ENCODE peak calls at places on chromosomes 6 and 20, in ten cellular contexts. U is prostate gland, P is breast epithelium, E is stomach, V is HCT116, H is HL-60, B is K562, R is transverse colon, K is upper lobe of left lung, X is suprapubic skin. D is an unnamed sample.

GRCh38 chr6:13544454-13545186 is 29.8 kb upstream of the SIRT5 start:
- DNase-seq in U (no peak), P (no peak), E (no peak), V (no peak), H (no peak), B (no peak), R (no peak), K (no peak), X (no peak), D (no peak)

GRCh38 chr6:12818324-12818723 is 101.8 kb downstream of the PHACTR1 start:
- DNase-seq in U (no peak), P (no peak), E (no peak), V (no peak), H (peak; percentile 33), B (no peak), R (no peak), K (no peak), X (no peak), D (no peak)

GRCh38 chr20:62312662-62312977 is 9.8 kb downstream of the ADRM1 start:
- DNase-seq in U (no peak), P (no peak), E (no peak), V (no peak), H (no peak), B (no peak), R (no peak), K (no peak), X (no peak), D (no peak)

GRCh38 chr6:87074051-87074711 is 20.7 kb downstream of the CGA start:
- DNase-seq in U (no peak), P (no peak), E (no peak), V (no peak), H (no peak), B (no peak), R (peak; percentile 30), K (no peak), X (no peak), D (no peak)

GRCh38 chr6:26743157-26743821 is 83.7 kb upstream of the ZNF322 start:
- DNase-seq in U (no peak), P (no peak), E (no peak), V (peak; percentile 76), H (no peak), B (peak; percentile 66), R (no peak), K (no peak), X (no peak), D (peak; percentile 57)

GRCh38 chr20:25285856-25286798 is 38.2 kb downstream of the PYGB start:
- DNase-seq in U (no peak), P (peak; percentile 13), E (peak; percentile 17), V (no peak), H (no peak), B (no peak), R (peak; percentile 3), K (peak; percentile 17), X (peak; percentile 54), D (no peak)

GRCh38 chr20:50526403-50526989 is 16.3 kb downstream of the PTPN1 start:
- DNase-seq in U (no peak), P (no peak), E (no peak), V (no peak), H (no peak), B (no peak), R (no peak), K (no peak), X (no peak), D (peak; percentile 75)

GRCh38 chr6:137810554-137811120 is 56.4 kb upstream of the TNFAIP3 start:
- DNase-seq in U (no peak), P (no peak), E (no peak), V (no peak), H (no peak), B (no peak), R (no peak), K (no peak), X (no peak), D (no peak)

GRCh38 chr6:140931581-140931980 is 1201.1 kb upstream of the GJE1 start:
- DNase-seq in U (no peak), P (no peak), E (no peak), V (no peak), H (no peak), B (no peak), R (no peak), K (no peak), X (no peak), D (no peak)

GRCh38 chr20:43409041-43409913 is 48.4 kb upstream of the SRSF6 start:
- DNase-seq in U (no peak), P (no peak), E (no peak), V (peak; percentile 51), H (no peak), B (peak; percentile 38), R (no peak), K (no peak), X (no peak), D (peak; percentile 39)

DNA sequence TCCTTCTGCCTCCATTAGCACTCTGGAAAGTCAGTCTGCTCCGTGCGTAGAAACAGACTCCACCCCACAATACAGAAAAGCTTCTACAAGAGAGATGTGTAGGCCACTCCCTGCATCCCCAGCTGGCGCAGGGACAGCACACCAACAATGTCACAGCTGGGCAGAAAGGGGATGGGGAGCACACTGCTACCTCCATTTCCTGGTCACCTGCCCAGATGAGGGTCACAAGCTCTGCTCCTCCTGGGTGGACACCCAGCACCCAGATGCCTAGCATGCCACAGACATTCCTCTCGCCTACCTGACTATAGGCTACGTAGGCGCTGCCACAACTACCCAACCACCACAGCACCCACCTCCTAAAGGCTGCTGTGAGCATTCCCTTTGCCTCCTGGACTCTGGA is 12.2 kb downstream of the BEND3 start:
- DNase-seq in U (no peak), P (no peak), E (peak; percentile 19), V (no peak), H (no peak), B (no peak), R (no peak), K (no peak), X (no peak), D (no peak)
- TF ChIP-seq POLR2AphosphoS5 in U (no peak), P (no peak), E (no peak), V (no peak), H (no peak), B (no peak), R (no peak), K (no peak), X (no peak), D (no peak)

DNA sequence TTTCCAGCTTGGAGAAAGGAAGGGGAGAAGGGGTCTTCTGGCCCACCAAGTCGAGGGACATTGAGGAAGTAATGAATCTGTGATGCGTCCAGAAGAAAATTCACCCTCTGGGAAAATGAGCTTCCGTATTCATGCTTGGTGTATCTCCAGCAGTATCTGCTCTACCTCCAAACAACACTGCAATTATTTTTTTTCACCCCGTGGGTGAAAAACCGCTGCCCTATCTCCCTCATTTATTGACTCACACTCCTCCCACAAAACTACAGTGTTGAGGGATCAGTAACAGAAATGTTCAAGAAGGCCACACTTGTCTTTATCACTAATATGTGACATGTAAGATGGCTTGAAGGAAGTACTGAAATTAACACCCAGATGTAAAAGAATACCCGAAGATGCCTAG is 4.8 kb upstream of the TBX18 start:
- DNase-seq in U (no peak), P (no peak), E (no peak), V (no peak), H (no peak), B (peak; percentile 38), R (no peak), K (no peak), X (no peak), D (no peak)
- H3K4me3 ChIP-seq in U (no peak overlapping the region), P (peak overlapping the region; percentile 40), E (no peak overlapping the region), V (peak overlapping the region; percentile 10), H (no peak overlapping the region), B (no peak overlapping the region), R (no peak overlapping the region), K (no peak overlapping the region), X (peak overlapping the region; percentile 3), D (no peak overlapping the region)

GRCh38 chr20:56558968-56559367 is 25.9 kb downstream of the FAM209B start:
- DNase-seq in U (no peak), P (no peak), E (no peak), V (no peak), H (no peak), B (no peak), R (no peak), K (no peak), X (no peak), D (no peak)

GRCh38 chr20:56551571-56551970 is 18.5 kb downstream of the FAM209B start:
- DNase-seq in U (no peak), P (no peak), E (no peak), V (no peak), H (no peak), B (no peak), R (no peak), K (no peak), X (no peak), D (no peak)

GRCh38 chr20:56552911-56553629 is 20.0 kb downstream of the FAM209B start:
- DNase-seq in U (no peak), P (no peak), E (no peak), V (no peak), H (no peak), B (no peak), R (no peak), K (no peak), X (no peak), D (no peak)

DNA sequence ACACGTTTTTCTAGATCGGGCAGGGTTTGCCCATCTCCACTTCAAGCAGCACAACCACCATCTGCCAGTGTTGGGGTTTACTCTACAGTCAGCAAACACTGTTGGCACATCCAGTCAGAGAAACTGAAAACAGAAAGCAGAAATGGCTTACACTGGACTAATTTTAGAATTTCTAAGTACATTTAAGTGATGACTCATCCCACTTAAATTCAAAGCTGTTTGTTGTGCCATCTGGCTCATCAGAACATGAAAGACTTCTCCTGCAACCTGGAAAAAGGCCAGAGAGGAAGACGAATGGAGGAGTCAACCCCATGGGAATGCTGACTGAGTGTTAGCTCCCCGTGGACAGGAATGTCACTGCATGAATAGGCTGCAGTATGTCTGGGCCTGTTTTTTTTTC is 21.8 kb downstream of the FAM209B start:
- DNase-seq in U (peak; percentile 43), P (peak; percentile 58), E (no peak), V (peak; percentile 90), H (peak; percentile 83), B (no peak), R (peak; percentile 29), K (peak; percentile 37), X (no peak), D (no peak)
- TF ChIP-seq CTCF in U (no peak), P (peak; percentile 32), E (no peak), V (peak; percentile 13), H (no peak), B (no peak), R (no peak), K (no peak), X (peak; percentile 24), D (no peak)

GRCh38 chr6:129472239-129472638 is 237.7 kb downstream of the ARHGAP18 start:
- DNase-seq in U (no peak), P (no peak), E (no peak), V (no peak), H (no peak), B (no peak), R (no peak), K (no peak), X (no peak), D (no peak)

DNA sequence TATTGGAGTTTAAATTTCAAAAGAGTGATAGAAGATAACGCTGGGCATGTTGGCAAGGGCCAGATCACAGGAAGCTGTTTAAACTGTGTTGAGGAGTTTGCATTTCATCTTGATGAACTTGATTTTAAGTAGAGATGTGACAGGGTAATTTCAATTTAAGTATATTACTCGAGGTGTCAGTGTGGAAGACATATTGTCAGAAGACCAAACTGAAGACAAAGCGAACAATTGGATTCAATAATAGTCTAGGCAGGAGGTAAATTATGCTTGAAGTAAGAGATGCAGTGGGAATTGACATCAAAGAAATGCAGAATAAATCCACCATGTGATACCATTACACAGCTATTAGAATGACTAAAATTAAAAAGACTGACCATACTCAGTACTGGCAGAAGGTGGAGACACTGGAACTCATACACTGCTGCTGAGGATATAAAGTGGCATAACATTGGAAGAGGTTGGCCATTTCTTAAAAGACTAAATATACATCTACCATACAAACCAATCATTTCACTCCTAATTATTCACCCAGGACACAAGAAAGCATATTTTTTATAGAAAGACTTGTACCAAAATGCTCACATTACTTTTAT is 240.8 kb downstream of the ARHGAP18 start:
- DNase-seq in U (no peak), P (no peak), E (no peak), V (no peak), H (no peak), B (no peak), R (no peak), K (no peak), X (no peak), D (no peak)
- TF ChIP-seq POLR2AphosphoS5 in U (no peak), P (no peak), E (no peak), V (no peak), H (no peak), B (no peak), R (no peak), K (no peak), X (no peak), D (no peak)